ENCODE peak calls at places on chromosomes 3 and 15, in six cellular contexts. W, Q, P, F, O and R are unnamed samples. For H3K4me1, the result is how much of the 10 kb centered on the place peaks cover.

GRCh38 chr15:79896131-79896633 is 632 bp downstream of the MTHFS start:
- DNase-seq in W (no peak), Q (no peak), P (no peak), F (no peak), O (no peak), R (peak)

GRCh38 chr3:32117324-32117723 is 10.9 kb downstream of the GPD1L start:
- DNase-seq in W (no peak), Q (no peak), P (no peak), F (no peak), O (no peak), R (no peak)

GRCh38 chr3:118782755-118783202 is 251.9 kb downstream of the IGSF11 start:
- DNase-seq in W (no peak), Q (no peak), P (no peak), F (no peak), O (no peak), R (no peak)

GRCh38 chr15:47801522-47801921 is 84.2 kb downstream of the SEMA6D start:
- DNase-seq in W (no peak), Q (no peak), P (no peak), F (no peak), O (no peak), R (no peak)

GRCh38 chr15:74529911-74530310 is 11.1 kb upstream of the ARID3B start:
- DNase-seq in W (no peak), Q (peak), P (no peak), F (no peak), O (peak), R (no peak)

GRCh38 chr3:182465301-182466185 is 327.8 kb upstream of the ATP11B start:
- DNase-seq in W (no peak), Q (no peak), P (peak), F (no peak), O (no peak), R (no peak)

GRCh38 chr3:88188436-88188835 is 38.7 kb downstream of the C3orf38 start:
- DNase-seq in W (no peak), Q (no peak), P (no peak), F (no peak), O (no peak), R (no peak)

GRCh38 chr3:128076783-128077624 is 24.8 kb downstream of the SEC61A1 start:
- DNase-seq in W (no peak), Q (no peak), P (no peak), F (no peak), O (peak), R (peak)

GRCh38 chr3:10494180-10494579 is 11.2 kb downstream of the ATP2B2 start:
- DNase-seq in W (no peak), Q (no peak), P (no peak), F (no peak), O (no peak), R (no peak)

GRCh38 chr3:154862265-154862664 is 217.9 kb upstream of the MME start:
- DNase-seq in W (no peak), Q (peak), P (peak), F (peak), O (no peak), R (no peak)

GRCh38 chr15:62444104-62445027 is 279.3 kb upstream of the C2CD4B start:
- DNase-seq in W (no peak), Q (peak), P (no peak), F (no peak), O (no peak), R (no peak)

DNA sequence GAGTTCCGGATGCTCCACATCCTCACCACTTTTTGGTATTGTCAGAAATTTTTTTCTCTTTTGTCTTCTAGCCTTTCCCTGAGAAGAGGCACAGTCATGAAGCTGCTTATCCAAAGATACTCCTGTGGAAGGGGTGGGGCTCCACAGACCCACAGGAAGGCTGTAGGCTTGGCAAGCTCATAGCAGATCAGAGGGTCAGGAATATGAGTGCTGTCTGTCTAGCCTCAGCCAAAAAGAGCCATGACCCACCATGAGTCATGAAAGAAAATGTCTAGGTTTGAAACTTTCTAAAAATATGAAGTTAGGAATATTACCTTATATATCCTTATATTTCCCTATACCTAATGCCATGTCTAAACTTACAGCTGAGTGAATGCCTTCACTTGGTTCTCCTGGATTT is 118.2 kb upstream of the THBS1 start:
- DNase-seq in W (no peak), Q (peak), P (no peak), F (no peak), O (peak), R (no peak)
- H2AFZ ChIP-seq in W (no peak), Q (no peak), P (no peak), F (no peak), O (no peak), R (no peak)

GRCh38 chr3:61445924-61446323 is 115.4 kb upstream of the PTPRG start:
- DNase-seq in W (no peak), Q (no peak), P (no peak), F (no peak), O (no peak), R (no peak)

GRCh38 chr3:61451841-61452240 is 109.5 kb upstream of the PTPRG start:
- DNase-seq in W (no peak), Q (peak), P (no peak), F (no peak), O (no peak), R (no peak)

GRCh38 chr3:61452536-61452991 is 108.8 kb upstream of the PTPRG start:
- DNase-seq in W (no peak), Q (peak), P (no peak), F (no peak), O (no peak), R (no peak)

GRCh38 chr3:61448378-61448777 is 113.0 kb upstream of the PTPRG start:
- DNase-seq in W (no peak), Q (no peak), P (no peak), F (no peak), O (no peak), R (peak)

GRCh38 chr3:61449327-61450040 is 111.9 kb upstream of the PTPRG start:
- DNase-seq in W (no peak), Q (no peak), P (no peak), F (no peak), O (no peak), R (peak)
- H3K4me1 ChIP-seq in W (under half), Q (under half), P (under half), F (under half), O (under half), R (under half)

DNA sequence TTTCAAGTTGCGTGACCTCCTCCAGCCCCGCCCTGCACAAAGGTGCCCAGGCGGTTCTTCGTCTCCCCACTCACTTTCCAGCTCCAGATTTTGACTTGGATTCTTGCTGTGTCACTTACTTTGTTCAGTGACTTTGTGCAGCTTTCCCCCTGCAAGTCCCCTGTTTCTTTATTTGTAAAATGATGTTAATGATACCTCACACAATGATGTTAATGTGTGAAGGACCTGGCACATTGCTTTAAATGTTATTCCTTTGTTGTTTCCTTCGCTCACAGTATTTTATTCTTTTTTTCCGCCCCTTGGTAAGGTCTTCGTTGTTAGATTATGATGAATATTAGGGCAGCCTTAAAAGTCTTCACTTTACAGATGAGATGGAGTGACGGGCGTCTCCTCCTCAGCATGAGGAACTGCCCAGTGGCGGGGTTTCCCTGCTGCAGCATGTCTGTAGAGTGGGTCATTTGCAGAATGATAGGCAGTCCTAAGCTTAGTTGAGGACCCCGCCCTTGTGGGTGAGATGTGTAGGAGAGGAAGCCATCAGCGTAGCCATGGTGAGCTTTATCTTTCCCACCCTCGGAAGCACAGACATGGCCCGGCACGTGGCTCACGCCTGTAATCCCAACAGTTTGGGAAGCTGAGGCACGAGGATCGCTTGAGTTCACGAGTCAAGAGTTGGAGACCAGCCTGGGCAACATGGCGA is 728 bp downstream of the NIT2 start:
- DNase-seq in W (no peak), Q (no peak), P (peak), F (peak), O (peak), R (peak)
- H2AFZ ChIP-seq in W (peak), Q (peak), P (peak), F (peak), O (peak), R (peak)

DNA sequence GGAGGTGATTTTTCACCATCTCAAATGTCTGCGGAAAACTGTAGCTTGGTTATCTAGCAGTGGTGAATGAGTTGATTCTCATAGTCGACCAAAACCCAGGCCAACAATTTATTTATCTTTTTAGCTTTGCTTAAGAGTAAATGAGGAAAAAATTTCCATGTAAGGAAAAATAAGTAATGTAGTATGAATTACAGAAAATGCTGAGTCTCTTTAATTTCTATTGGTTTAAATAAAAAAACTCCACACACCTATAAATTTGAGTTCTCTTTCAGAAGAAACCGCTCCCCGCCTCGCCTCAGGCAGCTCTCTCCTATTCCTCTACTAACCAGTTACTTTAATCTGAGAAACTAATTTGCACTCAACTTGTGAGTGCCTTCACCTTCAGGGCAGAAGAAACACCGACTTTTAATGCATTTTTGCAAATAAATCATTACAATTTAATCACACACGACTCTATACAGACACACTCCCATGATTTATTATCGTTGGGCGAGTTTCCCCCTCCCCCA is 540 bp upstream of the RSRC1 start:
- DNase-seq in W (no peak), Q (no peak), P (no peak), F (no peak), O (no peak), R (no peak)
- H3K4me1 ChIP-seq in W (under half), Q (under half), P (under half), F (under half), O (under half), R (under half)